ENCODE peak calls at places on chromosomes 12 and 14, in nine cellular contexts. J, M, G, C, Y, H, K, T and R are unnamed samples.

GRCh38 chr14:52950898-52951729 is at the start of gene FERMT2:
- DNase-seq in J (peak), M (peak), G (peak), C (peak), Y (peak), H (peak), K (peak), T (no peak), R (peak)

GRCh38 chr12:116924558-116925453 is 14.1 kb downstream of the FBXW8 start:
- DNase-seq in J (no peak), M (no peak), G (peak), C (peak), Y (peak), H (no peak), K (peak), T (peak), R (peak)

GRCh38 chr14:90661881-90662280 is 154.3 kb downstream of the TTC7B start:
- DNase-seq in J (no peak), M (no peak), G (no peak), C (no peak), Y (no peak), H (no peak), K (no peak), T (no peak), R (no peak)

GRCh38 chr12:43551271-43551970 is 582 bp downstream of the ADAMTS20 start:
- DNase-seq in J (no peak), M (no peak), G (no peak), C (no peak), Y (peak), H (peak), K (no peak), T (no peak), R (peak)

GRCh38 chr12:93195511-93195910 is 182.2 kb upstream of the NUDT4 start:
- DNase-seq in J (no peak), M (no peak), G (no peak), C (no peak), Y (no peak), H (no peak), K (no peak), T (no peak), R (no peak)

GRCh38 chr12:26530461-26530860 is 302.5 kb downstream of the ITPR2 start:
- DNase-seq in J (no peak), M (no peak), G (no peak), C (no peak), Y (no peak), H (no peak), K (no peak), T (no peak), R (no peak)

GRCh38 chr12:31682136-31682962 is 22.9 kb downstream of the ETFBKMT start:
- DNase-seq in J (peak), M (peak), G (peak), C (peak), Y (peak), H (peak), K (peak), T (peak), R (peak)

GRCh38 chr12:123479442-123480180 is 21.7 kb downstream of the SNRNP35 start:
- DNase-seq in J (peak), M (no peak), G (no peak), C (no peak), Y (no peak), H (no peak), K (no peak), T (no peak), R (no peak)

GRCh38 chr12:16854465-16854864 is 248.5 kb upstream of the LMO3 start:
- DNase-seq in J (no peak), M (no peak), G (no peak), C (no peak), Y (no peak), H (no peak), K (no peak), T (no peak), R (no peak)

GRCh38 chr12:116813271-116814041 is 67.8 kb downstream of the HRK start:
- DNase-seq in J (no peak), M (no peak), G (no peak), C (peak), Y (no peak), H (no peak), K (peak), T (no peak), R (no peak)

GRCh38 chr14:51304956-51305355 is 64.9 kb downstream of the TMX1 start:
- DNase-seq in J (no peak), M (no peak), G (peak), C (no peak), Y (peak), H (no peak), K (peak), T (no peak), R (no peak)

GRCh38 chr12:130838284-130838950 is 633 bp downstream of the STX2 start:
- DNase-seq in J (no peak), M (no peak), G (no peak), C (peak), Y (no peak), H (peak), K (peak), T (peak), R (peak)

GRCh38 chr12:54019111-54019811 is 9.0 kb upstream of the HOXC6 start:
- DNase-seq in J (no peak), M (no peak), G (peak), C (no peak), Y (no peak), H (no peak), K (no peak), T (no peak), R (peak)

GRCh38 chr12:95593266-95593871 is 42.1 kb upstream of the USP44 start:
- DNase-seq in J (no peak), M (no peak), G (no peak), C (no peak), Y (no peak), H (no peak), K (no peak), T (no peak), R (no peak)

GRCh38 chr14:104689620-104690265 is 325 bp downstream of the INF2 start:
- DNase-seq in J (no peak), M (no peak), G (peak), C (no peak), Y (no peak), H (no peak), K (no peak), T (no peak), R (no peak)

GRCh38 chr12:64404470-64405446 is 566 bp downstream of the XPOT start:
- DNase-seq in J (peak), M (peak), G (peak), C (peak), Y (peak), H (peak), K (peak), T (peak), R (peak)

GRCh38 chr12:108833355-108833733 is 24.0 kb downstream of the SSH1 start:
- DNase-seq in J (no peak), M (no peak), G (peak), C (peak), Y (peak), H (no peak), K (peak), T (no peak), R (peak)

GRCh38 chr14:32167907-32168306 is 33.9 kb upstream of the RNU6-7 start:
- DNase-seq in J (no peak), M (no peak), G (no peak), C (no peak), Y (no peak), H (no peak), K (no peak), T (no peak), R (no peak)

GRCh38 chr12:62215506-62215905 is 44.7 kb upstream of the USP15 start:
- DNase-seq in J (no peak), M (no peak), G (no peak), C (no peak), Y (no peak), H (no peak), K (no peak), T (no peak), R (peak)

GRCh38 chr12:7907009-7907408 is 29.0 kb downstream of the SLC2A3 start:
- DNase-seq in J (no peak), M (peak), G (peak), C (peak), Y (peak), H (no peak), K (peak), T (peak), R (peak)

GRCh38 chr12:126617312-126617711 is 1552.1 kb downstream of the AACS start:
- DNase-seq in J (no peak), M (no peak), G (peak), C (peak), Y (no peak), H (no peak), K (peak), T (no peak), R (peak)

GRCh38 chr12:14946162-14946561 is 7.8 kb upstream of the ERP27 start:
- DNase-seq in J (no peak), M (no peak), G (peak), C (no peak), Y (no peak), H (no peak), K (no peak), T (no peak), R (no peak)

GRCh38 chr14:25055998-25056687 is 6.2 kb upstream of the STXBP6 start:
- DNase-seq in J (no peak), M (no peak), G (peak), C (no peak), Y (no peak), H (no peak), K (no peak), T (no peak), R (no peak)

GRCh38 chr12:124964836-124965462 is 24.0 kb downstream of the DHX37 start:
- DNase-seq in J (peak), M (no peak), G (no peak), C (no peak), Y (no peak), H (no peak), K (no peak), T (no peak), R (no peak)

GRCh38 chr14:21498540-21499526 is 12.3 kb downstream of the METTL3 start:
- DNase-seq in J (peak), M (no peak), G (peak), C (peak), Y (peak), H (peak), K (no peak), T (peak), R (peak)

GRCh38 chr14:38884109-38884508 is 218.9 kb downstream of the SEC23A start:
- DNase-seq in J (no peak), M (no peak), G (no peak), C (no peak), Y (no peak), H (no peak), K (no peak), T (no peak), R (no peak)

GRCh38 chr12:132523576-132524331 is 33.8 kb downstream of the FBRSL1 start:
- DNase-seq in J (peak), M (peak), G (peak), C (peak), Y (peak), H (peak), K (peak), T (peak), R (peak)

GRCh38 chr12:30111719-30112118 is 328.0 kb upstream of the TMTC1 start:
- DNase-seq in J (no peak), M (no peak), G (no peak), C (no peak), Y (no peak), H (no peak), K (no peak), T (no peak), R (no peak)

GRCh38 chr14:89391123-89391522 is 25.9 kb downstream of the FOXN3 start:
- DNase-seq in J (no peak), M (no peak), G (peak), C (no peak), Y (no peak), H (no peak), K (no peak), T (no peak), R (no peak)

GRCh38 chr12:14836336-14837210 is 6.8 kb downstream of the ART4 start:
- DNase-seq in J (no peak), M (no peak), G (peak), C (peak), Y (peak), H (no peak), K (no peak), T (no peak), R (peak)

GRCh38 chr12:62543324-62543723 is 76.7 kb downstream of the MON2 start:
- DNase-seq in J (no peak), M (no peak), G (no peak), C (no peak), Y (no peak), H (no peak), K (no peak), T (no peak), R (no peak)